ENCODE peak calls at places on chromosomes 5 and 9, in ten cellular contexts. B is osteocyte; R is T-helper 9 cell; U is AG04450; E is fibroblast of gingiva; L is GM23338; X is activated T-helper 1 cell treated with Interleukin-2 at 50 U/mL for 16 hours; C is stimulated activated CD4-positive, alpha-beta T cell treated with anti-CD3 and anti-CD28 coated beads, Interleukin-12 subunit alpha, Interleukin-12 subunit beta, amount 100 ng/mL, for 4 hours; M is stimulated activated CD8-positive, alpha-beta memory T cell treated with anti-CD3 and anti-CD28 coated beads, Interleukin-7, amount 100 ng/mL, for 1 hour; K is adrenal gland. G is an unnamed sample.

GRCh38 chr9:130765135-130766030 is 69.7 kb upstream of the ABL1 start:
- DNase-seq in B (no peak), R (no peak), U (no peak), E (no peak), L (no peak), X (no peak), C (no peak), M (no peak), K (no peak), G (no peak)

GRCh38 chr9:91023741-91024140 is 222.1 kb downstream of the SYK start:
- DNase-seq in B (peak; percentile 51), R (no peak), U (no peak), E (no peak), L (peak; percentile 7), X (no peak), C (no peak), M (no peak), K (no peak), G (no peak)

GRCh38 chr9:26163931-26164330 is 485.7 kb upstream of the TUSC1 start:
- DNase-seq in B (no peak), R (no peak), U (peak; percentile 15), E (no peak), L (no peak), X (no peak), C (no peak), M (no peak), K (no peak), G (no peak)

GRCh38 chr9:93300585-93301081 is 116.7 kb downstream of the WNK2 start:
- DNase-seq in B (no peak), R (no peak), U (no peak), E (no peak), L (no peak), X (no peak), C (no peak), M (no peak), K (no peak), G (no peak)

GRCh38 chr5:93100433-93100832 is 480.6 kb downstream of the NR2F1-AS1 start:
- DNase-seq in B (no peak), R (no peak), U (no peak), E (peak; percentile 19), L (no peak), X (no peak), C (no peak), M (no peak), K (no peak), G (no peak)

GRCh38 chr5:26487553-26487952 is 550.8 kb downstream of the CDH9 start:
- DNase-seq in B (no peak), R (no peak), U (no peak), E (no peak), L (peak; percentile 60), X (no peak), C (no peak), M (no peak), K (no peak), G (no peak)

GRCh38 chr9:84207443-84208032 is 133.0 kb downstream of the SLC28A3 start:
- DNase-seq in B (no peak), R (no peak), U (no peak), E (peak; percentile 16), L (no peak), X (no peak), C (no peak), M (no peak), K (no peak), G (no peak)

GRCh38 chr5:38529955-38530644 is 26.3 kb downstream of the LIFR start:
- DNase-seq in B (no peak), R (no peak), U (no peak), E (no peak), L (no peak), X (no peak), C (no peak), M (no peak), K (no peak), G (no peak)

GRCh38 chr5:127564002-127564769 is 46.7 kb downstream of the PRRC1 start:
- DNase-seq in B (no peak), R (peak; percentile 26), U (peak; percentile 18), E (peak; percentile 46), L (peak; percentile 88), X (no peak), C (peak; percentile 2), M (no peak), K (peak; percentile 33), G (peak; percentile 55)

GRCh38 chr5:2748841-2749513 is 2.5 kb downstream of the IRX2 start:
- DNase-seq in B (no peak), R (no peak), U (no peak), E (no peak), L (peak; percentile 44), X (no peak), C (no peak), M (no peak), K (no peak), G (no peak)

GRCh38 chr9:131422241-131422792 is 28.4 kb downstream of the PRRC2B start:
- DNase-seq in B (no peak), R (no peak), U (no peak), E (no peak), L (no peak), X (no peak), C (no peak), M (no peak), K (peak; percentile 45), G (no peak)

GRCh38 chr9:92158097-92158601 is 42.9 kb upstream of the SPTLC1 start:
- DNase-seq in B (peak; percentile 57), R (no peak), U (no peak), E (no peak), L (no peak), X (no peak), C (no peak), M (no peak), K (no peak), G (no peak)

GRCh38 chr5:135364416-135365262 is 34.4 kb downstream of the MACROH2A1 start:
- DNase-seq in B (no peak), R (no peak), U (peak; percentile 44), E (no peak), L (no peak), X (no peak), C (no peak), M (no peak), K (no peak), G (no peak)

GRCh38 chr5:86917117-86917579 is 299.4 kb downstream of the COX7C start:
- DNase-seq in B (no peak), R (no peak), U (no peak), E (no peak), L (peak; percentile 81), X (no peak), C (no peak), M (no peak), K (peak; percentile 14), G (no peak)

GRCh38 chr5:135107101-135107500 is 73.1 kb upstream of the PITX1 start:
- DNase-seq in B (no peak), R (no peak), U (no peak), E (no peak), L (no peak), X (no peak), C (no peak), M (no peak), K (no peak), G (no peak)

GRCh38 chr5:65013141-65013540 is 244.4 kb downstream of the CWC27 start:
- DNase-seq in B (no peak), R (no peak), U (no peak), E (no peak), L (no peak), X (no peak), C (no peak), M (no peak), K (no peak), G (no peak)

GRCh38 chr5:6737043-6737941 is 24.1 kb downstream of the TENT4A start:
- DNase-seq in B (no peak), R (no peak), U (no peak), E (no peak), L (no peak), X (no peak), C (no peak), M (no peak), K (no peak), G (no peak)

GRCh38 chr5:32443541-32444190 is 874 bp downstream of the ZFR start:
- DNase-seq in B (peak; percentile 86), R (peak; percentile 35), U (no peak), E (peak; percentile 48), L (peak; percentile 74), X (peak; percentile 36), C (peak; percentile 50), M (peak; percentile 6), K (peak; percentile 40), G (peak; percentile 6)

GRCh38 chr9:7394007-7394774 is 405.4 kb downstream of the DMAC1 start:
- DNase-seq in B (no peak), R (no peak), U (no peak), E (no peak), L (peak; percentile 58), X (no peak), C (no peak), M (no peak), K (no peak), G (no peak)

GRCh38 chr5:38695021-38695961 is 138.8 kb upstream of the LIFR start:
- DNase-seq in B (no peak), R (no peak), U (no peak), E (peak; percentile 31), L (no peak), X (no peak), C (no peak), M (no peak), K (no peak), G (no peak)

GRCh38 chr9:117720555-117720954 is 16.4 kb downstream of the TLR4 start:
- DNase-seq in B (no peak), R (no peak), U (no peak), E (peak; percentile 68), L (no peak), X (no peak), C (no peak), M (no peak), K (no peak), G (no peak)

GRCh38 chr5:102090770-102091169 is 205.3 kb downstream of the SLCO4C1 start:
- DNase-seq in B (no peak), R (no peak), U (no peak), E (no peak), L (peak; percentile 64), X (no peak), C (no peak), M (no peak), K (no peak), G (no peak)

GRCh38 chr5:150192462-150192861 is 2.6 kb downstream of the SLC6A7 start:
- DNase-seq in B (no peak), R (no peak), U (no peak), E (no peak), L (no peak), X (no peak), C (no peak), M (no peak), K (no peak), G (no peak)

GRCh38 chr5:143314664-143315063 is 88.8 kb downstream of the NR3C1 start:
- DNase-seq in B (no peak), R (no peak), U (no peak), E (peak; percentile 62), L (no peak), X (no peak), C (no peak), M (no peak), K (no peak), G (no peak)

GRCh38 chr9:120911295-120911843 is 15.2 kb downstream of the TRAF1 start:
- DNase-seq in B (no peak), R (no peak), U (no peak), E (no peak), L (peak; percentile 44), X (no peak), C (no peak), M (no peak), K (no peak), G (no peak)

GRCh38 chr5:83718936-83719495 is 1.6 kb downstream of the HAPLN1 start:
- DNase-seq in B (no peak), R (no peak), U (no peak), E (no peak), L (no peak), X (no peak), C (no peak), M (no peak), K (no peak), G (no peak)

GRCh38 chr5:177601126-177601525 is 1.2 kb downstream of the B4GALT7 start:
- DNase-seq in B (no peak), R (no peak), U (no peak), E (no peak), L (no peak), X (no peak), C (no peak), M (no peak), K (peak; percentile 14), G (no peak)

GRCh38 chr9:4489562-4489918 is 728 bp upstream of the SLC1A1 start:
- DNase-seq in B (no peak), R (no peak), U (no peak), E (peak; percentile 29), L (peak; percentile 57), X (no peak), C (no peak), M (no peak), K (peak; percentile 22), G (no peak)